ENCODE peak calls at places on chromosomes 16 and 17, in nine cellular contexts. W is ELF-1, N is progenitor cell of endocrine pancreas, L is globus pallidus, F is NCI-H1092, K is transverse colon, C is fibroblast of lung, Y is ureter, H is D341Med. Q is an unnamed sample.

GRCh38 chr16:88345031-88345942 is 37.5 kb upstream of the ZNF469 start:
- DNase-seq in W (no peak), N (no peak), L (no peak), F (no peak), K (no peak), C (no peak), Y (no peak), H (no peak), Q (no peak)

GRCh38 chr17:3890082-3890892 is 2.6 kb downstream of the CAMKK1 start:
- DNase-seq in W (peak), N (no peak), L (no peak), F (peak), K (peak), C (peak), Y (peak), H (peak), Q (no peak)

GRCh38 chr16:87056083-87056482 is 261.1 kb downstream of the C16orf95 start:
- DNase-seq in W (no peak), N (no peak), L (no peak), F (no peak), K (no peak), C (peak), Y (no peak), H (no peak), Q (no peak)

GRCh38 chr16:58515125-58515870 is at the start of gene SETD6:
- DNase-seq in W (peak), N (peak), L (peak), F (peak), K (peak), C (peak), Y (peak), H (peak), Q (peak)

GRCh38 chr17:29563816-29564215 is 3.0 kb downstream of the ABHD15 start:
- DNase-seq in W (no peak), N (no peak), L (no peak), F (no peak), K (no peak), C (no peak), Y (no peak), H (peak), Q (peak)

GRCh38 chr16:17970816-17971291 is 365.7 kb downstream of the NPIPA8 start:
- DNase-seq in W (no peak), N (no peak), L (no peak), F (no peak), K (no peak), C (no peak), Y (no peak), H (no peak), Q (no peak)

GRCh38 chr17:343875-344752 is 8.5 kb downstream of the RPH3AL start:
- DNase-seq in W (no peak), N (no peak), L (no peak), F (no peak), K (no peak), C (no peak), Y (no peak), H (no peak), Q (no peak)

GRCh38 chr17:61201211-61201610 is 198.4 kb upstream of the TBX2 start:
- DNase-seq in W (no peak), N (no peak), L (no peak), F (no peak), K (no peak), C (peak), Y (no peak), H (no peak), Q (no peak)

GRCh38 chr16:28503470-28504259 is 3.0 kb downstream of the IL27 start:
- DNase-seq in W (peak), N (no peak), L (no peak), F (no peak), K (no peak), C (no peak), Y (no peak), H (peak), Q (no peak)

GRCh38 chr17:73138541-73139138 is 26.2 kb upstream of the SSTR2 start:
- DNase-seq in W (peak), N (no peak), L (no peak), F (peak), K (no peak), C (no peak), Y (no peak), H (peak), Q (no peak)

GRCh38 chr17:44976198-44976597 is 8.1 kb upstream of the C1QL1 start:
- DNase-seq in W (no peak), N (no peak), L (no peak), F (no peak), K (no peak), C (no peak), Y (no peak), H (no peak), Q (no peak)

GRCh38 chr17:67055041-67055443 is 10.7 kb downstream of the CACNG1 start:
- DNase-seq in W (no peak), N (no peak), L (no peak), F (no peak), K (no peak), C (no peak), Y (no peak), H (peak), Q (no peak)

GRCh38 chr17:58475985-58476384 is 12.2 kb downstream of the HSF5 start:
- DNase-seq in W (no peak), N (no peak), L (no peak), F (no peak), K (no peak), C (no peak), Y (no peak), H (no peak), Q (no peak)

GRCh38 chr17:50057521-50057991 is 1.6 kb downstream of the ITGA3 start:
- DNase-seq in W (no peak), N (no peak), L (no peak), F (no peak), K (peak), C (no peak), Y (no peak), H (no peak), Q (no peak)

GRCh38 chr16:58506241-58507194 is 6.6 kb downstream of the NDRG4 start:
- DNase-seq in W (no peak), N (no peak), L (no peak), F (no peak), K (no peak), C (no peak), Y (no peak), H (peak), Q (no peak)

GRCh38 chr16:86910821-86911220 is 332.5 kb downstream of the FOXL1 start:
- DNase-seq in W (no peak), N (no peak), L (no peak), F (no peak), K (no peak), C (no peak), Y (no peak), H (no peak), Q (no peak)

GRCh38 chr16:72884037-72884436 is 163.9 kb downstream of the ZFHX3 start:
- DNase-seq in W (no peak), N (no peak), L (no peak), F (no peak), K (no peak), C (peak), Y (no peak), H (no peak), Q (no peak)

GRCh38 chr16:2173366-2173765 is 17.8 kb downstream of the TRAF7 start:
- DNase-seq in W (no peak), N (no peak), L (no peak), F (no peak), K (no peak), C (no peak), Y (no peak), H (no peak), Q (no peak)

GRCh38 chr17:62725791-62726249 is 82.3 kb downstream of the MARCHF10 start:
- DNase-seq in W (no peak), N (no peak), L (no peak), F (no peak), K (no peak), C (no peak), Y (no peak), H (no peak), Q (no peak)

GRCh38 chr16:77171750-77172635 is 19.0 kb upstream of the MON1B start:
- DNase-seq in W (peak), N (no peak), L (peak), F (peak), K (no peak), C (peak), Y (peak), H (peak), Q (peak)

GRCh38 chr17:30920282-30920681 is 1.5 kb upstream of the ADAP2 start:
- DNase-seq in W (peak), N (no peak), L (no peak), F (no peak), K (no peak), C (peak), Y (no peak), H (peak), Q (no peak)

GRCh38 chr17:51319186-51319585 is 58.8 kb downstream of the UTP18 start:
- DNase-seq in W (no peak), N (no peak), L (no peak), F (no peak), K (no peak), C (no peak), Y (no peak), H (no peak), Q (no peak)

GRCh38 chr16:62638324-62638911 is 602.2 kb upstream of the CDH8 start:
- DNase-seq in W (no peak), N (no peak), L (no peak), F (no peak), K (no peak), C (no peak), Y (no peak), H (no peak), Q (no peak)

GRCh38 chr17:12990041-12990808 is 27.6 kb downstream of the ELAC2 start:
- DNase-seq in W (peak), N (no peak), L (no peak), F (no peak), K (no peak), C (no peak), Y (no peak), H (no peak), Q (no peak)

GRCh38 chr17:17690156-17690737 is 9.0 kb downstream of the RAI1 start:
- DNase-seq in W (no peak), N (no peak), L (no peak), F (no peak), K (no peak), C (no peak), Y (no peak), H (no peak), Q (no peak)

GRCh38 chr16:75011634-75012307 is 12.9 kb downstream of the ZNRF1 start:
- DNase-seq in W (no peak), N (no peak), L (no peak), F (no peak), K (no peak), C (peak), Y (peak), H (no peak), Q (no peak)

GRCh38 chr16:14013145-14013570 is 58.0 kb upstream of the MRTFB start:
- DNase-seq in W (no peak), N (no peak), L (no peak), F (no peak), K (no peak), C (no peak), Y (no peak), H (no peak), Q (no peak)

GRCh38 chr16:81740163-81740562 is 38.9 kb upstream of the PLCG2 start:
- DNase-seq in W (no peak), N (no peak), L (no peak), F (no peak), K (peak), C (no peak), Y (no peak), H (no peak), Q (no peak)

GRCh38 chr17:45129426-45129939 is 2.8 kb downstream of the PLCD3 start:
- DNase-seq in W (peak), N (no peak), L (no peak), F (no peak), K (peak), C (no peak), Y (no peak), H (peak), Q (no peak)

GRCh38 chr17:28950752-28951427 is 428 bp downstream of the PHF12 start:
- DNase-seq in W (no peak), N (no peak), L (peak), F (no peak), K (no peak), C (no peak), Y (peak), H (no peak), Q (no peak)

GRCh38 chr17:19644493-19645210 is 3.9 kb upstream of the ALDH3A2 start:
- DNase-seq in W (no peak), N (no peak), L (no peak), F (no peak), K (no peak), C (peak), Y (no peak), H (no peak), Q (no peak)

GRCh38 chr17:35103271-35103670 is 16.4 kb downstream of the RAD51D start:
- DNase-seq in W (peak), N (no peak), L (no peak), F (no peak), K (no peak), C (no peak), Y (no peak), H (no peak), Q (no peak)

GRCh38 chr17:79810138-79811027 is 13.5 kb upstream of the CBX8 start:
- DNase-seq in W (peak), N (peak), L (peak), F (peak), K (peak), C (peak), Y (peak), H (peak), Q (peak)

GRCh38 chr17:47875011-47875471 is 21.0 kb upstream of the SP2 start:
- DNase-seq in W (peak), N (no peak), L (no peak), F (no peak), K (no peak), C (no peak), Y (no peak), H (no peak), Q (no peak)

GRCh38 chr17:60256174-60256573 is 106.4 kb downstream of the CA4 start:
- DNase-seq in W (no peak), N (no peak), L (no peak), F (no peak), K (no peak), C (no peak), Y (no peak), H (no peak), Q (no peak)

GRCh38 chr17:67696853-67697505 is 20.8 kb upstream of the NOL11 start:
- DNase-seq in W (no peak), N (no peak), L (no peak), F (no peak), K (no peak), C (no peak), Y (no peak), H (no peak), Q (no peak)

GRCh38 chr16:78501744-78502143 is 402.3 kb downstream of the WWOX start:
- DNase-seq in W (no peak), N (no peak), L (no peak), F (no peak), K (no peak), C (no peak), Y (no peak), H (no peak), Q (no peak)